ENCODE peak calls at places on chromosomes 7 and 10, in seven cellular contexts. P, F, Q, C, X, J and M are unnamed samples.

GRCh38 chr7:122383934-122384333 is 79.4 kb upstream of the FEZF1 start:
- DNase-seq in P (peak; percentile 47), F (no peak), Q (no peak), C (no peak), X (peak; percentile 93), J (no peak), M (peak; percentile 16)

GRCh38 chr7:135386776-135387175 is 123.1 kb downstream of the CNOT4 start:
- DNase-seq in P (peak; percentile 28), F (no peak), Q (no peak), C (no peak), X (no peak), J (no peak), M (no peak)

GRCh38 chr7:19215421-19215820 is 70.2 kb upstream of the FERD3L start:
- DNase-seq in P (no peak), F (no peak), Q (peak; percentile 53), C (no peak), X (no peak), J (no peak), M (no peak)

GRCh38 chr10:91378061-91378460 is 32.1 kb upstream of the HECTD2 start:
- DNase-seq in P (no peak), F (no peak), Q (no peak), C (no peak), X (no peak), J (peak; percentile 3), M (no peak)

GRCh38 chr7:106807474-106807873 is 57.6 kb upstream of the PIK3CG start:
- DNase-seq in P (peak; percentile 21), F (no peak), Q (no peak), C (no peak), X (no peak), J (no peak), M (no peak)

GRCh38 chr10:60098676-60099601 is 192.6 kb upstream of the CCDC6 start:
- DNase-seq in P (no peak), F (no peak), Q (no peak), C (no peak), X (peak; percentile 35), J (no peak), M (peak; percentile 55)

GRCh38 chr10:63268798-63269503 is 135.8 kb downstream of the NRBF2 start:
- DNase-seq in P (peak; percentile 96), F (peak; percentile 87), Q (peak; percentile 89), C (peak; percentile 96), X (peak; percentile 97), J (peak; percentile 63), M (peak; percentile 96)

GRCh38 chr10:120432209-120432608 is 24.8 kb upstream of the PLPP4 start:
- DNase-seq in P (no peak), F (no peak), Q (no peak), C (no peak), X (no peak), J (no peak), M (no peak)

GRCh38 chr7:17380696-17381662 is 82.5 kb downstream of the AHR start:
- DNase-seq in P (no peak), F (no peak), Q (peak; percentile 24), C (no peak), X (no peak), J (no peak), M (no peak)

GRCh38 chr10:14056545-14057332 is 274.0 kb downstream of the FRMD4A start:
- DNase-seq in P (peak; percentile 23), F (no peak), Q (peak; percentile 99), C (no peak), X (peak; percentile 51), J (no peak), M (no peak)